ENCODE peak calls at places on chromosomes 16 and 17, in five cellular contexts. A is right cardiac atrium; P is AG04450; M is CD4-positive, CD25-positive, alpha-beta regulatory T cell; E is esophagus muscularis mucosa. C is an unnamed sample.

GRCh38 chr16:19672378-19672777 is 45.6 kb downstream of the KNOP1 start:
- DNase-seq in P (no peak), A (no peak), M (no peak), E (no peak), C (no peak)

GRCh38 chr17:76078859-76079576 is at the start of gene ZACN:
- DNase-seq in P (no peak), A (no peak), M (no peak), E (no peak), C (no peak)

GRCh38 chr16:78405833-78406232 is 306.4 kb downstream of the WWOX start:
- DNase-seq in M (no peak), P (no peak), E (no peak), A (no peak), C (no peak)

GRCh38 chr17:41811549-41812175 is at the start of gene P3H4:
- DNase-seq in E (no peak), A (peak), M (peak), P (no peak), C (peak)

GRCh38 chr16:85057948-85058347 is 30.4 kb downstream of the KIAA0513 start:
- DNase-seq in E (no peak), A (no peak), P (no peak), M (no peak), C (no peak)

GRCh38 chr16:66523861-66524354 is 26.0 kb downstream of the TK2 start:
- DNase-seq in M (peak), E (no peak), A (no peak), P (no peak), C (no peak)

GRCh38 chr16:51723016-51723724 is 572.1 kb upstream of the SALL1 start:
- DNase-seq in M (no peak), P (no peak), A (no peak), E (no peak), C (no peak)

GRCh38 chr17:42116705-42117396 is 4.3 kb downstream of the KAT2A start:
- DNase-seq in M (peak), P (peak), A (peak), E (peak), C (peak)

GRCh38 chr17:65109990-65110680 is 27.0 kb upstream of the RGS9 start:
- DNase-seq in P (no peak), A (no peak), E (no peak), M (no peak), C (no peak)

GRCh38 chr16:11233727-11234376 is 22.2 kb downstream of the SOCS1 start:
- DNase-seq in E (no peak), M (no peak), A (no peak), P (no peak), C (no peak)

GRCh38 chr16:67504190-67505021 is 21.1 kb upstream of the AGRP start:
- DNase-seq in A (peak), E (no peak), M (peak), P (no peak), C (peak)

GRCh38 chr16:9911231-9911630 is 271.0 kb downstream of the GRIN2A start:
- DNase-seq in P (no peak), E (no peak), M (no peak), A (no peak), C (no peak)

GRCh38 chr17:47918003-47918402 is 22.0 kb downstream of the SP2 start:
- DNase-seq in E (no peak), P (no peak), A (no peak), M (no peak), C (no peak)

GRCh38 chr16:67419502-67419901 is 3.2 kb upstream of the ZDHHC1 start:
- DNase-seq in P (no peak), E (no peak), A (no peak), M (no peak), C (no peak)

GRCh38 chr17:81061027-81061426 is 26.1 kb downstream of the BAIAP2 start:
- DNase-seq in M (no peak), E (no peak), P (no peak), A (no peak), C (no peak)
- H3K27ac ChIP-seq in M (no peak), E (no peak), P (no peak), A (no peak), C (no peak)

GRCh38 chr16:61030616-61031015 is 1005.6 kb downstream of the CDH8 start:
- DNase-seq in E (no peak), A (no peak), M (no peak), P (no peak), C (no peak)
- H3K4me3 ChIP-seq in E (no peak), A (no peak), M (no peak), P (no peak), C (no peak)

GRCh38 chr17:39651908-39652634 is 13.1 kb upstream of the TCAP start:
- DNase-seq in E (no peak), A (no peak), P (no peak), M (no peak), C (no peak)
- H3K27ac ChIP-seq in E (no peak), A (no peak), P (no peak), M (no peak), C (no peak)

DNA sequence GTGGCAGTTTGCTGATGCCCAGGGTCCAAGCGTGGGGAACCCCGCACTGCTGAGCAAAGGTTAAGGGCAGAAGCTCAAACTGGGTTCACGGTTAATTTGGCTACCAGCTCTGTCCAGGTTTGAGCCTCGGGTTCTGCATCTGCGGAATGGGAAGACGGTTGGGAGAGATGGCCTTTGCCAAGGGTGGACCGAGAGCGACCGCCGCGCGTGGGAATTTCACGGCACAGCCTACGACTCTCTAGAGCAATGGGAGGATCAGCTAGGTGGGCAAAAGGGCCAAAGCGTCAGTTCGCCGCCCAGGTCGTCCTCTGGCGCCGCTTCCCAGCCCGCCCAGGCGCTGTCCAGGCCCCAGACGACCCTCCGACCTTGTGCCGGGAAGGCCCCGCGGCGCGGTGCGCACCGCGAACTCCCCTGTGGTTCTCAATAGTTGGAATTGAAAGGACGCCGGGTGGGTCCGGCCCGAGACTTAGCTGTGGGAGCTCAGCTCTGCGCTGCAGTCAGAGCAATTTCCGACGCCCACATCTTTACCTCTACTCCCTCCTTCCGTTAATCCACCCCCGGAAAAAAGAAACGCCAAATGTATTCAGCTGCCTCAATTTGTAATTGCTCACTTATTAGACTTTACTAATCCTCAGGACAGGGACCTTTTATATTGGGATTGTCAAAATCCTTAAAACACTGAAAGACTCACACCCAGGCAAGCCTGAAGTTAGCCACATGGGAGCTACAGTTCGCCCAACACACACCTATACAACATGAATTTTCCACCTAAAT is 2.5 kb upstream of the HS3ST3B1 start:
- DNase-seq in E (peak), M (no peak), A (no peak), P (no peak), C (no peak)
- H3K4me3 ChIP-seq in E (no peak), M (peak), A (no peak), P (no peak), C (no peak)

GRCh38 chr17:19304751-19305150 is 57.8 kb downstream of the B9D1 start:
- DNase-seq in M (no peak), P (no peak), A (no peak), E (no peak), C (no peak)

GRCh38 chr17:19304209-19304608 is 58.3 kb downstream of the B9D1 start:
- DNase-seq in E (no peak), A (peak), P (no peak), M (no peak), C (peak)

GRCh38 chr17:19302791-19303233 is 59.7 kb downstream of the B9D1 start:
- DNase-seq in P (no peak), A (no peak), M (no peak), E (no peak), C (no peak)

GRCh38 chr17:19301973-19302372 is 60.5 kb downstream of the B9D1 start:
- DNase-seq in A (no peak), E (no peak), M (no peak), P (no peak), C (no peak)

DNA sequence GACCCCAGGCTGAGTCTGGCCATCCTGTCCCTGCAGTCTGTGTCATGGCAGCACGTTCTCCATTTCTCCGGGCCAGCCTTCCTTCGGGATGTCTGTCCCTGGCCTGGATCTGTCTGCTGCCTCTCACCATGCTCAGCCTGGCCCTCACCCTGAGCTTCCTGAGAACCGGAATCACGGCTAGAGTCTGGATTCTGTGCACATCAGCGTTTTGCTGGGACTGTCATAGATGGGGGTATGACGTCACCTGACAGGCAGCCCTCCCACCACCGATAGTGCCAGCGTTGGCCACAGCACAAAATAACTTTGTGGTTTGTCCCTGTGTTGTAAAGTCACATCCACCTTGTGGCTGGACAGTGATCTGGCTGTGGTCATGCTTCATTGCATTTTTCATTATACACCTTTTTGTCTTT is 59.2 kb downstream of the B9D1 start:
- DNase-seq in A (peak), P (no peak), E (no peak), M (no peak), C (no peak)
- H3K27ac ChIP-seq in A (peak), P (no peak), E (no peak), M (no peak), C (no peak)

DNA sequence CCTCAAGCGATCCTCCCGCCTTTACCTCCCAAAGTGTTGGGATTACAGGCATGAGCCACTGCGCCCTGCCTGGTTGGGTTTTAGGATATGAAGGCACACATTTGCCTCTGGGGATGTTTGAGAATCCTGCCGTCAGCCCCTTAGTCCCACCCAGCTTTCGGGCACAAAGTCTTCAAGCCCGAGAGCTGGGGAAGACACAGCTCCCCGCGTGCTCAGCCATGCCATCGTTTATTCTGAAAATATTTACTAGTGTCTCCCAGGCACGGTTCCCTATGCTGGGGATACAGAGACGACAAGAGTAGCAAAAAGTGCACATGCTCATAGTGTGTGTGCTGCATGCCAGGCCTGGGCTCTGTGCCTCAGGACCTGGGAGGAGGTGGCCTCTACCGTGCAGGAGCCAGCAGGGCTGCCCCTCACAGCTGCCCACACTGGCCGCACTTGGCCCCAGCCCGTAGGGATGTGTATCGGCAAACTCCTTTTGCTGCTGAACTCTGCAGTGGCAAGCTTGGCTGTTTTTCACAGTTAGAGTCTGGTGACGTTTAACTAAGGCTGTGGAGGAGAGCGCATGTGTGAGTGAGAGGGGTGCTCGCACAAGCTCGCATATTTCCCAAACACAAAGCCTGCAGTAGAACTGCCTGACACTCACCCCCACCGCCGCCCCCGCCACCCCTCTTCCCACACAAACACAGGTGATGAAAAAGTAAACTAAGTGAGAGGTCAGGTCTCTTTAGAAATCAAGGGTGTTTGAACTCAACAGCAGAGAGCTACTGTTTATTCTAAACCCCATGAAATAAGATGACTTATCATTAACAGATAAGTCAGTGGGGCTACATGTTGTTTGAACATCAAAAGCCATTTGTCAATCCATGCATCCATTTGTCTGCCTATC is 266.4 kb downstream of the MRTFB start:
- DNase-seq in M (no peak), A (no peak), E (no peak), P (no peak), C (peak)
- H3K4me3 ChIP-seq in M (no peak), A (no peak), E (no peak), P (peak), C (no peak)

GRCh38 chr17:3751836-3752235 is 28.1 kb downstream of the HASPIN start:
- DNase-seq in P (no peak), A (no peak), M (no peak), E (no peak), C (no peak)

GRCh38 chr17:3754066-3754457 is 30.4 kb downstream of the HASPIN start:
- DNase-seq in A (no peak), E (no peak), M (no peak), P (no peak), C (no peak)

GRCh38 chr17:3754458-3755334 is 31.0 kb downstream of the HASPIN start:
- DNase-seq in M (peak), A (no peak), P (no peak), E (no peak), C (peak)

GRCh38 chr17:3759597-3760216 is 36.0 kb downstream of the HASPIN start:
- DNase-seq in P (no peak), A (no peak), E (no peak), M (no peak), C (no peak)

GRCh38 chr17:3755335-3756030 is 31.8 kb downstream of the HASPIN start:
- DNase-seq in E (no peak), M (no peak), A (no peak), P (no peak), C (peak)
- H3K27ac ChIP-seq in E (no peak), M (peak), A (no peak), P (no peak), C (peak)

GRCh38 chr17:50856431-50856830 is 9.7 kb downstream of the TOB1 start:
- DNase-seq in M (no peak), E (no peak), A (no peak), P (no peak), C (no peak)
- H3K4me3 ChIP-seq in M (no peak), E (no peak), A (no peak), P (no peak), C (no peak)

GRCh38 chr16:81680444-81681263 is 98.4 kb upstream of the PLCG2 start:
- DNase-seq in P (no peak), M (no peak), E (no peak), A (peak), C (no peak)
- H3K27ac ChIP-seq in P (no peak), M (no peak), E (peak), A (no peak), C (no peak)

GRCh38 chr17:57043276-57043675 is 41.8 kb upstream of the AKAP1 start:
- DNase-seq in P (no peak), E (no peak), M (no peak), A (no peak), C (peak)

GRCh38 chr17:57048096-57048495 is 37.0 kb upstream of the AKAP1 start:
- DNase-seq in P (no peak), M (no peak), A (no peak), E (no peak), C (no peak)

GRCh38 chr17:57050303-57050702 is 34.7 kb upstream of the AKAP1 start:
- DNase-seq in P (no peak), A (no peak), M (no peak), E (no peak), C (no peak)

GRCh38 chr17:57044976-57045867 is 39.8 kb upstream of the AKAP1 start:
- DNase-seq in E (no peak), M (no peak), A (no peak), P (no peak), C (peak)

GRCh38 chr17:57045868-57046671 is 39.0 kb upstream of the AKAP1 start:
- DNase-seq in A (peak), E (no peak), M (peak), P (no peak), C (peak)
- H3K4me3 ChIP-seq in A (peak), E (peak), M (no peak), P (peak), C (no peak)

C was measured in body of pancreas.